ENCODE peak calls at places on chromosomes 4 and X, in five cellular contexts. O is left ventricle myocardium inferior, N is breast epithelium, I is SJSA1, A is left lung. G is an unnamed sample. For H3K4me1, the result is how much of the 10 kb centered on the place peaks cover.

GRCh38 chr4:52554606-52555355 is 104.3 kb downstream of the USP46 start:
- DNase-seq in O (no peak), N (peak), I (peak), A (no peak), G (no peak)

GRCh38 chrX:155216940-155217450 is 735 bp downstream of the VBP1 start:
- DNase-seq in O (no peak), N (no peak), I (peak), A (no peak), G (no peak)

GRCh38 chr4:25321703-25322102 is 9.1 kb downstream of the ZCCHC4 start:
- DNase-seq in O (no peak), N (no peak), I (no peak), A (no peak), G (no peak)

GRCh38 chr4:169098969-169099685 is 89.1 kb upstream of the CBR4 start:
- DNase-seq in O (no peak), N (no peak), I (no peak), A (no peak), G (no peak)

GRCh38 chr4:137909910-137910309 is 332.2 kb downstream of the SLC7A11 start:
- DNase-seq in O (no peak), N (peak), I (no peak), A (no peak), G (no peak)

GRCh38 chr4:112933790-112934189 is 115.7 kb upstream of the ANK2 start:
- DNase-seq in O (no peak), N (no peak), I (no peak), A (no peak), G (no peak)

GRCh38 chrX:10811093-10811492 is 190.7 kb upstream of the MID1 start:
- DNase-seq in O (no peak), N (no peak), I (no peak), A (no peak), G (no peak)

GRCh38 chr4:86916392-86916791 is 18.4 kb upstream of the AFF1 start:
- DNase-seq in O (no peak), N (no peak), I (no peak), A (no peak), G (no peak)

GRCh38 chrX:39226307-39226706 is 425.0 kb downstream of the MID1IP1 start:
- DNase-seq in O (no peak), N (no peak), I (no peak), A (no peak), G (no peak)

GRCh38 chrX:10356979-10357378 is 200.2 kb downstream of the CLCN4 start:
- DNase-seq in O (no peak), N (no peak), I (no peak), A (no peak), G (no peak)

GRCh38 chrX:56803849-56804681 is 75.0 kb downstream of the NBDY start:
- DNase-seq in O (no peak), N (no peak), I (no peak), A (no peak), G (no peak)

GRCh38 chrX:148530464-148531077 is 30.2 kb downstream of the AFF2 start:
- DNase-seq in O (no peak), N (no peak), I (no peak), A (no peak), G (no peak)

GRCh38 chr4:891747-892146 is 40.4 kb downstream of the GAK start:
- DNase-seq in O (no peak), N (no peak), I (no peak), A (no peak), G (no peak)

GRCh38 chrX:155886409-155886808 is 5.3 kb downstream of the VAMP7 start:
- DNase-seq in O (no peak), N (no peak), I (no peak), A (no peak), G (no peak)

GRCh38 chrX:85627363-85627762 is 247.9 kb upstream of the POF1B start:
- DNase-seq in O (no peak), N (no peak), I (no peak), A (no peak), G (no peak)

GRCh38 chr4:2537011-2537830 is 774 bp downstream of the FAM193A start:
- DNase-seq in O (peak), N (peak), I (peak), A (peak), G (peak)

GRCh38 chr4:76981649-76982048 is 32.1 kb downstream of the SEPTIN11 start:
- DNase-seq in O (no peak), N (no peak), I (no peak), A (no peak), G (no peak)
- H3K4me1 ChIP-seq in O (half or more), N (under half), I (half or more), A (under half), G (half or more)

GRCh38 chr4:78779280-78779679 is 3.1 kb downstream of the BMP2K start:
- DNase-seq in O (no peak), N (no peak), I (peak), A (no peak), G (no peak)
- H3K4me1 ChIP-seq in O (half or more), N (under half), I (under half), A (under half), G (under half)

DNA sequence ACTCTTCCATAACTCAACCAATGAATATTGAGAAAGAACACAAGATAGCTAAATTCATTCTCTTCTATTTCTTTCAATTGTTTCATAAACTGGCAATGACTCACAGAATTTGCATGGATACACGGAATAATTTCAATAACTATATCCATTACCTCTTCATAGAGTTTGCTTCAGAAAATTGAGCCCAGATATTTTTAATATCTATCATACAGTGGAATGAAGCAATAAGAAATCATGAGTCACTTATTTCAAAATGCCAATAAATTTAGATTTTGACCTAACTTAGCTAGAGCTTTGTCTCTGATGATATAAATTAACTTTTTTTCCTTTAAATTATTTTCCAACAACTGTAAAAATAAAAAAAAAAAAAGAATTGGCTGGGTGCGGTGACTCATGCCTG is 22.2 kb upstream of the MANBA start:
- DNase-seq in O (no peak), N (no peak), I (no peak), A (no peak), G (no peak)
- H3K4me1 ChIP-seq in O (under half), N (under half), I (under half), A (under half), G (under half)

DNA sequence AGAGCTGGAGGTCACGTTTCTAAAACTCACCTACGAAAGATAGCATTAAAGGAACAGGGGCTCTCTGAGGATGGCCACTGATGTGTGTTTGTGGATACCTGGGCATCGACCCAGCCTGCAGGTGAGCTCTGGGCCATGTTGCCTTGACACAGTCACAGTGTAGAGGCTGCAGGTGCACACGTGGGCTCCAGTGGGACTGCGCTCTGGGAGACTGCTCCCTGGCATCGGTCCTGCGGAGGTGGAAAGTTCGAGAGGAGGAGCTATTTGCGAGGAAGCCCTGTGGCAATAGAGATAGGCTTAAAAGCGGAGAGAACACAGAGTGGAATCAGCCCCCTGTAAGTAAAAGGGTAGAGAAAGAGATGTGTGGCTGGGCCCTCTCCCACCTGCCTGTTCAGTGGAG is 12.3 kb upstream of the TADA2B start:
- DNase-seq in O (no peak), N (no peak), I (no peak), A (no peak), G (no peak)
- H3K4me1 ChIP-seq in O (under half), N (under half), I (under half), A (under half), G (under half)

GRCh38 chrX:19882066-19882775 is 5.2 kb downstream of the SH3KBP1 start:
- DNase-seq in O (no peak), N (no peak), I (no peak), A (no peak), G (no peak)

GRCh38 chrX:19881559-19881958 is 5.8 kb downstream of the SH3KBP1 start:
- DNase-seq in O (no peak), N (no peak), I (no peak), A (no peak), G (no peak)

GRCh38 chrX:19885732-19886131 is 1.7 kb downstream of the SH3KBP1 start:
- DNase-seq in O (no peak), N (no peak), I (no peak), A (no peak), G (no peak)

GRCh38 chrX:19886375-19886774 is 1.0 kb downstream of the SH3KBP1 start:
- DNase-seq in O (no peak), N (no peak), I (no peak), A (no peak), G (no peak)

DNA sequence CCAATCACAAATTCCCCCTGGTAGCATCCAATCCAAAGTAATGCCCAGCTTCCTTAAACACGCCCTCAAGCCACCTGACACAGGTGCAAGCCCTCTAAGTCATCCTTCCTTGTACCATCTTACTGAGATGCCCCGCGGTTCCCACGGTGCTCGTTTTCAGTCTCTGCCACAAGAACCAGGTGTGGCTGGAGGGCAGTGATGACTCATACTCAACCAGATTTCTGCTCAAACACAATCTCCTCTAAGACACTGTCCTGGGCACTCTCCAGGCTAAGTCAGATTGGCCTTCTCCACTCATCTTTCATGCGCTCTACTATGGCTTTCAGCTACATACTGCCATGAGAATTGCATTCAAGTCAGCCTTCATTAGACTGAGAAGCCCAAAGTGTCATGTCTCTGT is 3.5 kb downstream of the SH3KBP1 start:
- DNase-seq in O (no peak), N (no peak), I (no peak), A (no peak), G (peak)
- H3K4me1 ChIP-seq in O (under half), N (under half), I (under half), A (under half), G (under half)

GRCh38 chrX:13009844-13010243 is 34.6 kb downstream of the FAM9C start:
- DNase-seq in O (no peak), N (no peak), I (no peak), A (no peak), G (no peak)
- H3K4me1 ChIP-seq in O (under half), N (under half), I (under half), A (under half), G (under half)